ENCODE peak calls at places on chromosomes 6 and 20, in seven cellular contexts. D, A, K, T, M, P and H are unnamed samples.
A peak's percentile ranks its signal among the peaks of the same experiment; 100 is the strongest.

GRCh38 chr20:57476073-57476526 is 48.8 kb downstream of the CTCFL start:
- DNase-seq in D (no peak), A (no peak), K (no peak), T (peak; percentile 89), M (peak; percentile 94), P (no peak), H (no peak)

GRCh38 chr6:38973178-38974057 is 75.2 kb upstream of the GLP1R start:
- DNase-seq in D (peak; percentile 75), A (peak; percentile 64), K (peak; percentile 87), T (peak; percentile 52), M (peak; percentile 67), P (peak; percentile 72), H (peak; percentile 56)

GRCh38 chr6:134589512-134589911 is 271.6 kb upstream of the SGK1 start:
- DNase-seq in D (peak; percentile 42), A (no peak), K (peak; percentile 89), T (no peak), M (no peak), P (no peak), H (no peak)

GRCh38 chr20:23178806-23179205 is 92.7 kb upstream of the CD93 start:
- DNase-seq in D (no peak), A (no peak), K (no peak), T (no peak), M (no peak), P (no peak), H (no peak)

GRCh38 chr6:54130179-54130578 is 18.9 kb downstream of the MLIP start:
- DNase-seq in D (no peak), A (no peak), K (no peak), T (no peak), M (no peak), P (no peak), H (no peak)

GRCh38 chr6:145070791-145071190 is 664.5 kb downstream of the EPM2A start:
- DNase-seq in D (no peak), A (no peak), K (peak; percentile 60), T (no peak), M (no peak), P (no peak), H (no peak)

GRCh38 chr20:58481541-58482021 is 33.6 kb downstream of the APCDD1L start:
- DNase-seq in D (peak; percentile 64), A (no peak), K (peak; percentile 86), T (peak; percentile 6), M (no peak), P (peak; percentile 27), H (peak; percentile 88)

GRCh38 chr6:97586344-97586743 is 303.3 kb upstream of the MMS22L start:
- DNase-seq in D (peak; percentile 27), A (peak; percentile 16), K (no peak), T (no peak), M (no peak), P (no peak), H (peak; percentile 57)

GRCh38 chr6:127176175-127176574 is 57.7 kb downstream of the RSPO3 start:
- DNase-seq in D (no peak), A (no peak), K (no peak), T (no peak), M (no peak), P (no peak), H (no peak)

GRCh38 chr6:54717849-54718455 is 128.6 kb upstream of the FAM83B start:
- DNase-seq in D (peak; percentile 83), A (peak; percentile 29), K (peak; percentile 94), T (peak; percentile 61), M (peak; percentile 70), P (peak; percentile 63), H (peak; percentile 67)

GRCh38 chr6:10555625-10556309 is 34.6 kb downstream of the GCNT2 start:
- DNase-seq in D (peak; percentile 50), A (peak; percentile 65), K (no peak), T (no peak), M (no peak), P (no peak), H (peak; percentile 84)

GRCh38 chr6:35368038-35368887 is 25.9 kb downstream of the PPARD start:
- DNase-seq in D (peak; percentile 45), A (no peak), K (peak; percentile 64), T (peak; percentile 29), M (no peak), P (peak; percentile 93), H (no peak)

GRCh38 chr20:4465855-4466545 is 255.7 kb upstream of the PRND start:
- DNase-seq in D (no peak), A (no peak), K (no peak), T (no peak), M (no peak), P (no peak), H (no peak)

GRCh38 chr20:52978851-52979250 is 6.7 kb downstream of the TSHZ2 start:
- DNase-seq in D (no peak), A (no peak), K (no peak), T (no peak), M (no peak), P (no peak), H (no peak)

GRCh38 chr6:7390218-7390878 is 740 bp downstream of the RIOK1 start:
- DNase-seq in D (no peak), A (no peak), K (no peak), T (peak; percentile 48), M (no peak), P (no peak), H (no peak)

GRCh38 chr6:56364482-56365313 is 117.3 kb upstream of the COL21A1 start:
- DNase-seq in D (no peak), A (peak; percentile 21), K (peak; percentile 70), T (no peak), M (no peak), P (no peak), H (no peak)

GRCh38 chr6:2953098-2953497 is 18.3 kb downstream of the SERPINB6 start:
- DNase-seq in D (no peak), A (no peak), K (no peak), T (no peak), M (no peak), P (no peak), H (no peak)

GRCh38 chr20:34105978-34106675 is 5.9 kb downstream of the EIF2S2 start:
- DNase-seq in D (no peak), A (no peak), K (no peak), T (no peak), M (no peak), P (no peak), H (no peak)
- H3K4me2 ChIP-seq in D (no peak overlapping the region), A (no peak overlapping the region), K (no peak overlapping the region), T (no peak overlapping the region), M (no peak overlapping the region), P (no peak overlapping the region), H (no peak overlapping the region)

DNA sequence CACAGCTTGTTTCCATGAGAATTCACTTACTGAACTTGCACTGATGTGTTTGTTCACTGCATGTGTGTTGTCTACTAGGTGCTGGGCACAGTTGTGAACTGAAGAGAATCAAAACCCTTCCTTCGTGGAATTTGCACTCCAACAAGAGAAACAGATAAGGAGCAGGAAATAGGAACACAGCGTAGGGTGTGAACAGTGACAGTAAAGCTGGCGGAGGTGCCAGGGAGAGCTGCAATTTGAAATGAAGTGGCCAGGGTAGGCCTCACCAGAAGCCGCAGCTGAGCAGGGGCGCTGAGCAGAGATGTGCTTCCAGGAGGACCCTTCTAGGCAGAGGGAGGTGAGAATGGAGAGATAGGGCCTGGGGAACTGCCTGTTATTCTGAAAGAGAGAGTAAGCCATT is 114.9 kb upstream of the AFDN start:
- DNase-seq in D (no peak), A (no peak), K (no peak), T (no peak), M (no peak), P (no peak), H (no peak)
- TF ChIP-seq EZH2phosphoT487 in D (no peak), A (no peak), K (no peak), T (no peak), M (no peak), P (no peak), H (no peak)

GRCh38 chr20:44533928-44534327 is 12.1 kb upstream of the SERINC3 start:
- DNase-seq in D (no peak), A (no peak), K (no peak), T (no peak), M (no peak), P (no peak), H (no peak)
- H3K79me2 ChIP-seq in D (peaks cover 36% of the 10 kb centered on the region), A (peaks cover 65% of the 10 kb centered on the region), K (no peaks in the 10 kb centered on the region), T (no peaks in the 10 kb centered on the region), M (no peaks in the 10 kb centered on the region), P (no peaks in the 10 kb centered on the region), H (peaks cover 44% of the 10 kb centered on the region)

DNA sequence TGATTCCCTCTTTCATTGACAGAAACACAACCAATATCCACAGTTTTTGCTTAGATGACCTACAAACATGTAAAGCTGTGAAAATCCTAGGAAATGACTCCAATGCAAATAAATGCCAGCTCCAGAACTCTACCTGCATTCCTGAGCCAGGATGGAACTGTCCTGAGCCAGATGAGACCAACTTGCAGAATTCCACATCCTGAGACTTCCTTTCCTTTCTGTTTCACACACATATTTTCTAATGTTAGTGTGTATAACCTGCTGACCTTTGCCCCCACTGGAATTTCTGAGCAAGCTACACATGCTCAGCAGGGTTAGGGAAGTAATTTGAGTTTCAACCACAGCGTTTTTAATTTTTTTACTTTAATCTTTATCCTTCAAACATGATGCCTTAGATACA is 69.6 kb upstream of the ADGRF1 start:
- DNase-seq in D (peak; percentile 35), A (no peak), K (peak; percentile 62), T (no peak), M (no peak), P (no peak), H (no peak)
- H3K4me2 ChIP-seq in D (peak overlapping the region; percentile 3), A (no peak overlapping the region), K (no peak overlapping the region), T (no peak overlapping the region), M (no peak overlapping the region), P (peak overlapping the region; percentile 30), H (no peak overlapping the region)

DNA sequence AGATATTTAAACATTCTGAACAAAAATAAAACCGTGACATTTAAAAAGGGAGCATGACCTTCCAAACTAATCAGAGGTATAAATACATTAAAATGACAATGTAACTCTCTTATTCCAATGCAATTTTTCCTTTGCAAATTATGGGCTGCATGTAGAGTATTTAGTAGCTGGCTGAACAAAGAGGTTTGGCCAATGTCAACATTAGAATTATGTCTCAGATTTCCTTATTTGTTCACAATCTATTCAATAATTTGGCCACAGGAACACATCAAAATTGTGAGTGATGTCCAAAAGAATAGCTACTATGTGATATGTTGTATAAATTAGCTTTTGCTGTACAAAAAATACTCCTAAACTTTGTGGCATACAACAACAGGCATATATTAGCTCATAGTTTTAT is 580.0 kb upstream of the MARCKS start:
- DNase-seq in D (no peak), A (no peak), K (no peak), T (no peak), M (no peak), P (no peak), H (no peak)
- TF ChIP-seq EZH2phosphoT487 in D (no peak), A (no peak), K (no peak), T (no peak), M (no peak), P (no peak), H (no peak)

DNA sequence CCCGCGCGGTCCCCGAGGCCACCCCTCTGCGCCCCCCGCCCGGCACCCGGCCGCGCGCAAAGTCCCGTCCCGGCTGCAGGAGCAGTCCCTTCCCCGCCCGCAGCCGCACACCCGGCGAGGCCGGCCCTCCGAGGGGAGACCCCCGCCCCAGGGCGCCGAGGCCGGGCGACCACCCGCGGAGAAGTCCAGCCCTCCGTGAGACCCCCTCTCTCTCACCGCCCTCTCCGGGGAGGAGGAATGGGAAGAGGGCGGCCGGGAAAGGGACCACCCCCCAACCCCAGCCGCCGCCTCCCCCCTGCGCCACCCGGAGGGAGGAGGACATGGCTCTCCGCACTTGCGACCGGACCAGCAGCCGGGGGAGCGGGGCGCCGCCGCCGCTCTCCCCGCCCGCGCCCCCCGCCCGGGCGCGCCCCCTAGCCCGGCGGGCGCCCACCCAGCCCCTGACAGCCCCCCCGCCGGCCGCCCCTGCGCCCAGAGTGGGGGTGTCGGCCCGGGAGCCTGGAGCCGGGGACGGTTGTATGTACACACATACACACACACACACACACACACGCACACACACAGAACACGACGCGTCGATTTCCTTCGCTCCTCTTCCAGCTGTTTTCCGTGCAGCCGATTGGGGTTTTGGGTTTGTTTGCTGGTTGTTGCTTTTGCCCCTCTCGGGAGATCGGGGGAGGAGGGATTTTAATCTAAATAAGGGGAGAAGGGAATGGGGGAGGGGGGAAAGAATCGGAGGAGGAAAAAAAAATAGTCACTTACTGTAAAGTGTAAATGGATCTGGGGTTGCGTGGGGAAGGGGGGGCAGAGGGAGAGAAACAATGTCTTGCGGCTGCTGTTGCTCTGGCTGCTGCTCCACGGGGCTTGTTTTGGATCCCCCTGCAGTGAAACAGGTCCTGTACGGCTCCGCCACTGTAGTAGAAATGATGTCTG is at the start of gene ATXN1:
- DNase-seq in D (peak; percentile 80), A (peak; percentile 80), K (peak; percentile 46), T (no peak), M (peak; percentile 44), P (no peak), H (peak; percentile 77)
- H3K79me2 ChIP-seq in D (peaks cover 34% of the 10 kb centered on the region), A (peaks cover 75% of the 10 kb centered on the region), K (peaks cover 67% of the 10 kb centered on the region), T (no peaks in the 10 kb centered on the region), M (peaks cover 30% of the 10 kb centered on the region), P (peaks cover 4% of the 10 kb centered on the region), H (no peaks in the 10 kb centered on the region)